ENCODE peak calls at places on chromosomes 4 and X, in eight cellular contexts. N is effector memory CD8-positive, alpha-beta T cell; H is right cardiac atrium; U is activated CD4-positive, alpha-beta T cell treated with anti-CD3 and anti-CD28 coated beads for 36 hours; K is right lobe of liver; R is COLO829; Z is SW480; S is right atrium auricular region. A is an unnamed sample.

GRCh38 chr4:13329963-13330362 is 154.2 kb downstream of the RAB28 start:
- DNase-seq in S (no peak), K (no peak), H (no peak), U (no peak), Z (no peak), R (no peak), N (no peak), A (peak)

GRCh38 chr4:124936427-124936826 is 223.9 kb upstream of the ANKRD50 start:
- DNase-seq in S (peak), N (no peak), H (peak), K (no peak), U (no peak), Z (no peak), R (no peak), A (peak)

GRCh38 chr4:91113130-91113706 is 986.0 kb downstream of the CCSER1 start:
- DNase-seq in U (no peak), K (no peak), R (peak), S (no peak), H (no peak), N (no peak), Z (no peak), A (peak)

GRCh38 chrX:130114141-130114561 is 3.9 kb upstream of the ELF4 start:
- DNase-seq in N (no peak), K (no peak), H (no peak), U (no peak), S (no peak), R (no peak), Z (no peak), A (no peak)

GRCh38 chr4:77921701-77922100 is 59.1 kb downstream of the MRPL1 start:
- DNase-seq in U (no peak), S (no peak), H (no peak), R (peak), Z (peak), N (no peak), K (no peak), A (peak)

GRCh38 chrX:48957477-48957826 is at the start of gene OTUD5:
- DNase-seq in Z (no peak), H (peak), S (no peak), K (peak), U (peak), R (peak), N (peak), A (no peak)

GRCh38 chrX:69027181-69028005 is 137.9 kb downstream of the PJA1 start:
- DNase-seq in Z (peak), K (peak), N (no peak), U (no peak), H (no peak), S (no peak), R (no peak), A (peak)

GRCh38 chr4:112978691-112979472 is 70.6 kb upstream of the ANK2 start:
- DNase-seq in R (no peak), K (no peak), S (no peak), Z (no peak), H (no peak), N (no peak), U (no peak), A (no peak)

GRCh38 chrX:109472939-109473713 is 8.8 kb downstream of the GUCY2F start:
- DNase-seq in S (no peak), R (peak), K (no peak), H (peak), N (no peak), Z (peak), U (peak), A (no peak)

GRCh38 chr4:174284181-174284886 is 623 bp downstream of the CEP44 start:
- DNase-seq in S (no peak), Z (peak), H (no peak), K (no peak), U (no peak), N (no peak), R (peak), A (peak)

GRCh38 chr4:165060938-165061337 is 7.3 kb downstream of the TRIM75 start:
- DNase-seq in K (no peak), H (no peak), Z (no peak), S (no peak), U (no peak), N (no peak), R (peak), A (peak)

GRCh38 chrX:16722481-16722880 is 3.1 kb downstream of the SYAP1 start:
- DNase-seq in R (no peak), S (no peak), Z (no peak), K (no peak), U (no peak), H (no peak), N (no peak), A (peak)

GRCh38 chrX:6120329-6120728 is 108.3 kb downstream of the NLGN4X start:
- DNase-seq in Z (no peak), R (no peak), K (no peak), N (no peak), U (no peak), H (no peak), S (no peak), A (no peak)

GRCh38 chr4:121192500-121192899 is 28.4 kb upstream of the TNIP3 start:
- DNase-seq in N (no peak), H (no peak), S (no peak), U (peak), K (no peak), Z (peak), R (peak), A (peak)

GRCh38 chrX:107747596-107748161 is 27.9 kb downstream of the TSC22D3 start:
- DNase-seq in K (no peak), U (no peak), Z (peak), R (no peak), H (no peak), S (no peak), N (no peak), A (peak)

GRCh38 chr4:174457468-174457867 is 64.8 kb downstream of the HPGD start:
- DNase-seq in U (no peak), Z (no peak), S (no peak), R (no peak), N (no peak), H (no peak), K (no peak), A (peak)

GRCh38 chr4:38442073-38442788 is 221.8 kb upstream of the KLF3 start:
- DNase-seq in H (no peak), U (no peak), N (no peak), K (no peak), S (no peak), R (no peak), Z (no peak), A (no peak)

GRCh38 chrX:104918122-104918521 is 302.4 kb downstream of the TEX13A start:
- DNase-seq in R (no peak), Z (no peak), N (no peak), H (no peak), K (no peak), S (no peak), U (no peak), A (no peak)

GRCh38 chr4:58113083-58113482 is 1002.9 kb upstream of the IGFBP7 start:
- DNase-seq in U (no peak), K (no peak), Z (no peak), N (no peak), H (no peak), R (no peak), S (no peak), A (no peak)

GRCh38 chrX:45803383-45803921 is 602.8 kb upstream of the DIPK2B start:
- DNase-seq in Z (peak), S (no peak), K (no peak), U (peak), N (no peak), R (no peak), H (no peak), A (peak)

GRCh38 chrX:107714196-107714811 is 61.3 kb downstream of the TSC22D3 start:
- DNase-seq in N (peak), Z (no peak), R (no peak), U (peak), H (no peak), K (peak), S (no peak), A (peak)

GRCh38 chrX:47297874-47298273 is 65.1 kb downstream of the USP11 start:
- DNase-seq in H (no peak), U (no peak), K (no peak), S (no peak), Z (no peak), R (no peak), N (no peak), A (no peak)